ENCODE peak calls at places on chromosomes 5 and 9, in eight cellular contexts. A is transverse colon, C is tibial nerve, O is ovary, L is A549, Y is body of pancreas, N is GM12891, T is adrenal gland. S is an unnamed sample.

GRCh38 chr5:172350212-172351181 is 66.9 kb upstream of the UBTD2 start:
- DNase-seq in A (no peak), C (no peak), O (no peak), L (no peak), Y (peak), N (no peak), T (no peak), S (no peak)

GRCh38 chr5:122896598-122897282 is 51.3 kb downstream of the SNX24 start:
- DNase-seq in A (no peak), C (no peak), O (no peak), L (peak), Y (no peak), N (no peak), T (no peak), S (no peak)

GRCh38 chr9:121699271-121700164 is 48.1 kb downstream of the DAB2IP start:
- DNase-seq in A (peak), C (peak), O (peak), L (no peak), Y (peak), N (peak), T (no peak), S (peak)

GRCh38 chr5:84685121-84685520 is 300.4 kb upstream of the EDIL3 start:
- DNase-seq in A (no peak), C (no peak), O (no peak), L (no peak), Y (no peak), N (no peak), T (no peak), S (no peak)

GRCh38 chr5:34698754-34699153 is 42.6 kb downstream of the RAI14 start:
- DNase-seq in A (no peak), C (no peak), O (no peak), L (no peak), Y (no peak), N (no peak), T (no peak), S (no peak)

GRCh38 chr5:175778951-175779475 is 92.4 kb upstream of the CPLX2 start:
- DNase-seq in A (no peak), C (no peak), O (peak), L (peak), Y (peak), N (no peak), T (peak), S (no peak)

GRCh38 chr5:79699766-79700400 is 10.2 kb downstream of the CMYA5 start:
- DNase-seq in A (no peak), C (no peak), O (no peak), L (no peak), Y (no peak), N (peak), T (no peak), S (no peak)

GRCh38 chr9:37913480-37914153 is 9.7 kb upstream of the SLC25A51 start:
- DNase-seq in A (peak), C (peak), O (peak), L (peak), Y (peak), N (peak), T (peak), S (peak)

GRCh38 chr9:14710804-14711203 is 11.7 kb downstream of the CER1 start:
- DNase-seq in A (no peak), C (no peak), O (no peak), L (no peak), Y (no peak), N (no peak), T (no peak), S (no peak)

GRCh38 chr9:82558855-82559615 is 503.9 kb downstream of the RASEF start:
- DNase-seq in A (no peak), C (no peak), O (no peak), L (no peak), Y (peak), N (no peak), T (no peak), S (no peak)

GRCh38 chr5:119070828-119071572 is at the start of gene DMXL1:
- DNase-seq in A (peak), C (peak), O (peak), L (peak), Y (peak), N (peak), T (peak), S (peak)
- TF ChIP-seq POLR2A in A (peak), C (peak), O (peak), L (peak), Y (peak), N (peak), T (peak), S (peak)

DNA sequence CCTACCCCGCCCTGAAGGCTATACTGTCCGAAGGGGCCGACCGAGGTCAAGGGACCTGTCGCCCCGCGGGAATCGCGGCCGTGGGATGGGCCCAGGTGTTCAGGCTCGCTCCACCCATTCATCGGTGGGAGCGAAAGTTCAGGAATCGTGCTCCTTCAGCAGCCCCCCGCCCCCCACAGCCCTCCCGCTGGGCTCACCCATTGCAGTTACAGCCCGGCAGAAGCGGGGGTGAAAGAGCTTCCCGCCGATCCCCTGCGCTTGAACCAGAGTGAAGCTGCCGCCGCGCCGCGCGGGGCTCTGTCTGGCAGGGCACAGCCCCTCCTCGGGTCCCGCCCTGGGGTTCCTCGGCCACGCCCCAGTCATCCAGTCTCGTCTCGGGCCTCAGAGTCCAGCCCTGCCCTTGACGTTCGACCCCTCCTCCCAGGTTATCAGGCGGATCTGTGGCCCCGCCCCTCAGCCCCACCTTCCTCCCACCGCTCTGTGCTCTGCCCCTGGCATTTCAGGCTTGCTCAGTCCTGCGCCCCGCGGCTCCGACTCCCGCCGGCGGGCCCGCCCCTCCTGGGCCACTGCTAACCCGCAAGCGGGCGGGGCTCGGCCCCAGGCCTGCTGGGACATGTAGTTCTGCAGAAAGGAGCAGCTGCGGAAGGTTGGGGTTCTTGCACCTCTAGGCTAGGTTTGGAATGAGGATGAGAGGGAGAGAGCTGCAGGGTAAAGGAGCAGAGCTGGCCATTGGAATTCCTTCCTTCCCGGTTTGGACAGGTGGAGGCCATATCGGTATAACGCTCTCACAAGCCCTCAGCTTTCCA is at the start of gene MYORG:
- DNase-seq in A (peak), C (peak), O (peak), L (peak), Y (peak), N (peak), T (peak), S (peak)
- TF ChIP-seq POLR2A in A (peak), C (no peak), O (peak), L (peak), Y (peak), N (no peak), T (peak), S (peak)

GRCh38 chr5:2538169-2538568 is 213.3 kb downstream of the IRX2 start:
- DNase-seq in A (no peak), C (no peak), O (no peak), L (no peak), Y (no peak), N (no peak), T (no peak), S (no peak)
- TF ChIP-seq POLR2A in A (no peak), C (no peak), O (no peak), L (no peak), Y (no peak), N (no peak), T (no peak), S (no peak)

GRCh38 chr9:127979333-127980055 is 1.3 kb downstream of the EEIG1 start:
- DNase-seq in A (peak), C (no peak), O (peak), L (peak), Y (peak), N (no peak), T (peak), S (peak)
- TF ChIP-seq POLR2A in A (peak), C (no peak), O (no peak), L (no peak), Y (peak), N (no peak), T (peak), S (no peak)

GRCh38 chr5:138752951-138753793 is at the start of gene CTNNA1:
- DNase-seq in A (peak), C (peak), O (peak), L (peak), Y (peak), N (peak), T (peak), S (peak)
- TF ChIP-seq POLR2A in A (peak), C (peak), O (peak), L (peak), Y (peak), N (peak), T (peak), S (peak)

DNA sequence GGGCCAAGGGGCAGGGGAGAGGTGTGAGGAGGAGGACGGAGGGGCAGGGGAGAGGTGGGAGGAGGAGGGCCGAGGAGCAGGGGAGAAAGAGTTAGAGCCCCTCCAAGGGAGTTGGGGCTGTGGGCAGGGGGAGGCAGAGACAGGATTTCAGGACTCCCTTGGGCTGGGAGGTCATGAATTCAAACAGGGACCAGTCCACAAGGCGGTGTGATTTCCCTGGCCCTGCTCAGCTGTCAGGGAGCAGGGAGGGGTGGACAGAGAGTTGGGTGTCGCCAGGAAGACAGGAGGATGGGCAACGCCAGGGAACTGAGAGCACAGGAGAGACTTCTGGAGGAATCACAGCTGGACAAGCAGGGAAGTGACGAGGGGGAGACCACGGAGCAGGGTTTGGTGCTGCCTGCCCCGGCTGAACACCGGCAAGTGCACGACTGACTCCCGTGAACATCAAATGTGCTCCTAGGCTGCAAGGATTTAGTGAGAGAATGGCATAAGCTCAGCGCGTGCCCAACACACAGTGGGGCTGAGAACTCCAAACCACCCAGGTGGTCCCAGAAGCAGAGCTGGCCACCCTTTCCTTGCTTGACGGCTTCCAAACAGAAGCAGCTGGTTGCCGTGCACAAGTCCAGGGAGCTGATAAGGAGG is 17.8 kb upstream of the OLFM1 start:
- DNase-seq in A (peak), C (peak), O (peak), L (no peak), Y (peak), N (no peak), T (peak), S (no peak)
- TF ChIP-seq POLR2A in A (no peak), C (no peak), O (no peak), L (no peak), Y (no peak), N (no peak), T (no peak), S (no peak)

DNA sequence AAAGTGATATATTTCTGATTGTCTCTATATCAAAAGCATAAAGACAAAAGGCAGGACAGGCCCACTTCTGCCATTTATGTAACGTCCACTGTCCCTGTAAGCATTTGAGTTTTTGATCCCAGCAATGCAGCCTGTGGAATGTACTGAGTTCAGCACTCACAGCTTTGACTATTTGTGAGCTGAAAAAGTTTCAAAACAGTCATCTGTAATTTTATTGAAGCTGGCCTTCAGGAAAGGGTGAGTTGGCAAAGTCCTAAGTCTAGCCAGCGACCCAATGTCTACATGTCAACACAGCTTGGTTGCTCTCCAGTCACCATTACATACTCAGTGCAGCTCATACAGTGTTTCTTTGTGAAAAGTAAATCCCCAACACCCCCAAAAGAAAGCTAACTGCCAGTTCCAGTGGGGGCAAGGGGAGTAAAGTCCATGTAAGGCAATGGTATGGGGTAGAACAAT is 9.7 kb downstream of the LIFR start:
- DNase-seq in A (no peak), C (no peak), O (no peak), L (no peak), Y (peak), N (no peak), T (no peak), S (no peak)
- TF ChIP-seq POLR2A in A (no peak), C (no peak), O (no peak), L (no peak), Y (no peak), N (no peak), T (no peak), S (no peak)

GRCh38 chr5:181223729-181224389 is 778 bp downstream of the TRIM41 start:
- DNase-seq in A (no peak), C (no peak), O (no peak), L (no peak), Y (peak), N (no peak), T (peak), S (no peak)

GRCh38 chr5:181224390-181225234 is 1.5 kb downstream of the TRIM41 start:
- DNase-seq in A (peak), C (no peak), O (peak), L (no peak), Y (no peak), N (no peak), T (no peak), S (no peak)

GRCh38 chr5:181222630-181223040 is 446 bp upstream of the TRIM41 start:
- DNase-seq in A (no peak), C (no peak), O (no peak), L (no peak), Y (no peak), N (no peak), T (no peak), S (no peak)

GRCh38 chr5:181221792-181222629 is 1.1 kb upstream of the TRIM41 start:
- DNase-seq in A (peak), C (peak), O (peak), L (peak), Y (peak), N (no peak), T (peak), S (peak)

DNA sequence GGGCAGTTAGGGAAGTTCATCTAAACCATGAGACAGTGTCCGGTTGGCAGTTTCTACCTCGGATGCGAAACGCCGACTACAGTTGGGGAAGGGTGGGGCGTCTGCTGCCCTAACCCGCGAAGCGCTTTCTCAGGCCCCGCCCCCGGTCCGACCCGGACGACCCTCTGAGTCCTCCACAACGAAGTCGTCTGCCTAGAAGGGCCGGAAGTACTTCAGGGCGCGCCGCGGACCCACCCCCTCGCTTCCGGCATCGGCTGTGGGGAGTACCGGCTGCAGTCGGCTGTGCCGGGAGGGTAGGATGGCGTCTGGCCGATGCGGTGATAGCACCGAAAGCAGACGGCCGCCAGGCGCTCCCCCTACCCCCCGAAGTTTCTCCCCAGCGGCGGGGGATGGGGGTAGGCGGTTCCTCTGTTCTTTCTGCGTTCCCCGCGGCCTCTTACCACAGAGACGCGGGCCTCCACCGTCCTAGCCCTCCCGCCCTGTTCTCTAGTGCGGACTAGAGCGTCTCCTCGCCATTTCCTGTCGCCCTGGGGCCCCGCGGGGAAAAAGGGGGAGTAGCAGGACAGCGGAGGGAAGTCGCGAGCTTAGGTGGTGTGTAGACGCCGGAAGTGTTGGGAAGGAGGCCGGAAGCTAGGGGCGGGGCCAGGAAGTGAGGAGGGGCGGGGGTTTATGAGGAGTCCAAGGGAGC is at the start of gene TRIM41:
- DNase-seq in A (peak), C (peak), O (peak), L (peak), Y (peak), N (peak), T (peak), S (peak)
- TF ChIP-seq POLR2A in A (peak), C (peak), O (peak), L (peak), Y (peak), N (peak), T (peak), S (peak)

GRCh38 chr5:10627185-10628115 is 63.6 kb downstream of the ANKRD33B start:
- DNase-seq in A (peak), C (peak), O (peak), L (peak), Y (peak), N (peak), T (peak), S (peak)
- TF ChIP-seq POLR2A in A (no peak), C (no peak), O (no peak), L (no peak), Y (no peak), N (peak), T (no peak), S (no peak)

S was measured in H54.